ENCODE peak calls at places on chromosomes 4 and X, in four cellular contexts. One of them, this sample, is unnamed.

GRCh38 chrX:40207626-40208025 is 109.9 kb upstream of the BCOR start:
- DNase-seq in GM12878: no peak
- DNase-seq in K562: peak; percentile 44
- DNase-seq in H1: no peak
- DNase-seq in this sample: no peak

GRCh38 chrX:153981231-153981630 is 8.7 kb downstream of the TMEM187 start:
- DNase-seq in H1: no peak
- DNase-seq in K562: no peak
- DNase-seq in GM12878: no peak
- DNase-seq in this sample: no peak

GRCh38 chr4:28092610-28093009 is 1232.0 kb downstream of the STIM2 start:
- DNase-seq in H1: no peak
- DNase-seq in K562: no peak
- DNase-seq in GM12878: no peak
- DNase-seq in this sample: peak; percentile 22

GRCh38 chrX:47158131-47158530 is 13.1 kb downstream of the RBM10 start:
- DNase-seq in GM12878: no peak
- DNase-seq in H1: no peak
- DNase-seq in K562: peak; percentile 15
- DNase-seq in this sample: no peak

GRCh38 chr4:159428975-159429692 is 326.3 kb downstream of the RAPGEF2 start:
- DNase-seq in GM12878: no peak
- DNase-seq in K562: no peak
- DNase-seq in H1: no peak
- DNase-seq in this sample: no peak

GRCh38 chr4:184165291-184165690 is 52.4 kb downstream of the ENPP6 start:
- DNase-seq in GM12878: no peak
- DNase-seq in H1: no peak
- DNase-seq in K562: no peak
- DNase-seq in this sample: no peak

GRCh38 chrX:150897371-150898319 is 823 bp downstream of the CD99L2 start:
- DNase-seq in H1: no peak
- DNase-seq in GM12878: no peak
- DNase-seq in K562: no peak
- DNase-seq in this sample: no peak

GRCh38 chr4:48248559-48248953 is 21.1 kb downstream of the TEC start:
- DNase-seq in K562: no peak
- DNase-seq in H1: no peak
- DNase-seq in GM12878: no peak
- DNase-seq in this sample: no peak

GRCh38 chr4:139555705-139556070 is 331 bp downstream of the SETD7 start:
- DNase-seq in H1: no peak
- DNase-seq in K562: no peak
- DNase-seq in GM12878: no peak
- DNase-seq in this sample: no peak

GRCh38 chrX:111129949-111130348 is 34.0 kb downstream of the PAK3 start:
- DNase-seq in GM12878: no peak
- DNase-seq in K562: no peak
- DNase-seq in H1: no peak
- DNase-seq in this sample: no peak

GRCh38 chr4:185244763-185245162 is 35.4 kb downstream of the SNX25 start:
- DNase-seq in GM12878: no peak
- DNase-seq in H1: no peak
- DNase-seq in K562: no peak
- DNase-seq in this sample: no peak

GRCh38 chr4:151395873-151396272 is 13.1 kb upstream of the FHIP1A start:
- DNase-seq in H1: no peak
- DNase-seq in GM12878: no peak
- DNase-seq in K562: no peak
- DNase-seq in this sample: no peak

GRCh38 chr4:2942532-2943363 is 20.5 kb downstream of the NOP14 start:
- DNase-seq in GM12878: no peak
- DNase-seq in H1: no peak
- DNase-seq in K562: no peak
- DNase-seq in this sample: no peak

GRCh38 chr4:62510228-62510627 is 1310.1 kb downstream of the ADGRL3 start:
- DNase-seq in H1: no peak
- DNase-seq in GM12878: no peak
- DNase-seq in K562: no peak
- DNase-seq in this sample: no peak

GRCh38 chrX:57156397-57157049 is 19.3 kb upstream of the SPIN2A start:
- DNase-seq in GM12878: no peak
- DNase-seq in K562: peak; percentile 23
- DNase-seq in H1: no peak
- DNase-seq in this sample: peak; percentile 13

GRCh38 chr4:176499518-176499917 is 179.8 kb downstream of the SPCS3 start:
- DNase-seq in GM12878: no peak
- DNase-seq in K562: no peak
- DNase-seq in H1: no peak
- DNase-seq in this sample: no peak

GRCh38 chr4:54687887-54688841 is 30.4 kb downstream of the KIT start:
- DNase-seq in GM12878: no peak
- DNase-seq in H1: no peak
- DNase-seq in K562: no peak
- DNase-seq in this sample: no peak

GRCh38 chrX:55867254-55867653 is 149.7 kb downstream of the RRAGB start:
- DNase-seq in H1: no peak
- DNase-seq in GM12878: peak; percentile 86
- DNase-seq in K562: no peak
- DNase-seq in this sample: no peak

GRCh38 chr4:185210102-185210981 is 944 bp downstream of the SNX25 start:
- DNase-seq in H1: no peak
- DNase-seq in GM12878: no peak
- DNase-seq in K562: peak; percentile 35
- DNase-seq in this sample: no peak

GRCh38 chrX:139290310-139290709 is 240.2 kb upstream of the F9 start:
- DNase-seq in H1: no peak
- DNase-seq in K562: no peak
- DNase-seq in GM12878: peak; percentile 7
- DNase-seq in this sample: no peak

GRCh38 chr4:54482529-54482961 is 175.2 kb upstream of the KIT start:
- DNase-seq in K562: peak; percentile 65
- DNase-seq in GM12878: no peak
- DNase-seq in H1: no peak
- DNase-seq in this sample: no peak

GRCh38 chr4:85496933-85497332 is 22.0 kb downstream of the ARHGAP24 start:
- DNase-seq in H1: no peak
- DNase-seq in GM12878: no peak
- DNase-seq in K562: no peak
- DNase-seq in this sample: no peak

GRCh38 chr4:97013309-97014106 is 1129.8 kb downstream of the STPG2 start:
- DNase-seq in GM12878: no peak
- DNase-seq in K562: no peak
- DNase-seq in H1: no peak
- DNase-seq in this sample: no peak

GRCh38 chr4:177010421-177010820 is 217.7 kb upstream of the VEGFC start:
- DNase-seq in GM12878: no peak
- DNase-seq in K562: no peak
- DNase-seq in H1: no peak
- DNase-seq in this sample: no peak

GRCh38 chr4:5569451-5569850 is 138.9 kb downstream of the EVC2 start:
- DNase-seq in GM12878: no peak
- DNase-seq in H1: no peak
- DNase-seq in K562: no peak
- DNase-seq in this sample: no peak

GRCh38 chrX:40721489-40722106 is 13.7 kb downstream of the MED14 start:
- DNase-seq in H1: no peak
- DNase-seq in GM12878: no peak
- DNase-seq in K562: no peak
- DNase-seq in this sample: no peak

GRCh38 chrX:100645106-100645505 is 1.1 kb downstream of the SRPX2 start:
- DNase-seq in GM12878: no peak
- DNase-seq in K562: no peak
- DNase-seq in H1: no peak
- DNase-seq in this sample: no peak
- TF ChIP-seq EGR1 in GM12878: no peak
- TF ChIP-seq EGR1 in K562: no peak
- TF ChIP-seq EGR1 in H1: no peak
- TF ChIP-seq EGR1 in this sample: no peak

GRCh38 chr4:1598641-1599481 is 85.3 kb downstream of the FAM53A start:
- DNase-seq in K562: no peak
- DNase-seq in GM12878: no peak
- DNase-seq in H1: no peak
- DNase-seq in this sample: no peak
- TF ChIP-seq EGR1 in K562: no peak
- TF ChIP-seq EGR1 in GM12878: no peak
- TF ChIP-seq EGR1 in H1: no peak
- TF ChIP-seq EGR1 in this sample: no peak

GRCh38 chr4:156970501-156971167 is 965 bp downstream of the PDGFC start:
- DNase-seq in H1: no peak
- DNase-seq in K562: no peak
- DNase-seq in GM12878: no peak
- DNase-seq in this sample: no peak
- TF ChIP-seq EGR1 in H1: no peak
- TF ChIP-seq EGR1 in K562: no peak
- TF ChIP-seq EGR1 in GM12878: no peak
- TF ChIP-seq EGR1 in this sample: no peak

DNA sequence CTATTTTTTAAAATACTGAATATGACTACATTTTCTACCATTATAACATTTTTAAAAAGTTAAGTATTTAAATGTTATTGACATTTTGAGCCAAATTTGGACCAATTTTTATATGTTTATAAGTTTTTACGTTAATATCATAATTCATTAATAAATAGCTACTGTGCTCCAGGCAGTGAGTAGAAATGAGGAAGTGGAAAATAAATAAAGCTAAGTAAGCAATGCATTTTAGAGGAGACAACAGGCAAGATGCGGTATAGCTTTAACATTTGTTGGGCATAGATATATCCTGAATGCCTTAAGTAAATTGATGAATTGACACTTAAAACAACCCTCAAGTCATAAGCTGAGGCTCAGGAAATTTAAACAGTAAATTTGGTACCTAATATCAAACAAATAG is 474.8 kb downstream of the PCDH10 start:
- DNase-seq in H1: no peak
- DNase-seq in GM12878: no peak
- DNase-seq in K562: no peak
- DNase-seq in this sample: no peak
- TF ChIP-seq EGR1 in H1: no peak
- TF ChIP-seq EGR1 in GM12878: no peak
- TF ChIP-seq EGR1 in K562: no peak
- TF ChIP-seq EGR1 in this sample: no peak